ENCODE peak calls at places on chromosome 10, in nine cellular contexts. M is activated CD8-positive, alpha-beta memory T cell treated with anti-CD3 and anti-CD28 coated beads, Interleukin-2, amount 50 U/mL, for 48 hours; I is sigmoid colon; K is H4; Z is left cardiac atrium; L is 8988T; A is posterior cingulate gyrus; V is stromal cell of bone marrow; Y is kidney tubule cell. N is an unnamed sample.

GRCh38 chr10:3446233-3446632 is 273.7 kb upstream of the PITRM1 start:
- DNase-seq in M (no peak), I (no peak), K (no peak), Z (no peak), L (no peak), A (no peak), V (no peak), Y (no peak), N (no peak)

GRCh38 chr10:86674912-86675311 is 6.6 kb downstream of the LDB3 start:
- DNase-seq in M (no peak), I (no peak), K (no peak), Z (no peak), L (no peak), A (peak), V (no peak), Y (no peak), N (no peak)

GRCh38 chr10:80497187-80498038 is 40.3 kb upstream of the SH2D4B start:
- DNase-seq in M (peak), I (peak), K (no peak), Z (peak), L (no peak), A (no peak), V (peak), Y (no peak), N (no peak)

GRCh38 chr10:71233491-71233892 is 21.1 kb downstream of the UNC5B start:
- DNase-seq in M (no peak), I (no peak), K (no peak), Z (peak), L (no peak), A (no peak), V (no peak), Y (no peak), N (no peak)

GRCh38 chr10:61939575-61940301 is 38.2 kb downstream of the ARID5B start:
- DNase-seq in M (no peak), I (no peak), K (peak), Z (no peak), L (no peak), A (no peak), V (peak), Y (peak), N (no peak)

GRCh38 chr10:86950349-86950748 is 7.1 kb downstream of the MMRN2 start:
- DNase-seq in M (no peak), I (peak), K (no peak), Z (no peak), L (no peak), A (no peak), V (no peak), Y (no peak), N (no peak)

GRCh38 chr10:3887404-3887803 is 102.4 kb upstream of the KLF6 start:
- DNase-seq in M (no peak), I (peak), K (no peak), Z (no peak), L (no peak), A (no peak), V (no peak), Y (no peak), N (peak)

GRCh38 chr10:122333037-122333436 is 41.5 kb upstream of the PLEKHA1 start:
- DNase-seq in M (no peak), I (no peak), K (no peak), Z (no peak), L (no peak), A (no peak), V (no peak), Y (peak), N (no peak)

GRCh38 chr10:132921818-132922807 is 20.3 kb downstream of the CFAP46 start:
- DNase-seq in M (no peak), I (no peak), K (no peak), Z (peak), L (no peak), A (peak), V (no peak), Y (no peak), N (no peak)

GRCh38 chr10:4034907-4035581 is 250.0 kb upstream of the KLF6 start:
- DNase-seq in M (no peak), I (no peak), K (no peak), Z (no peak), L (no peak), A (no peak), V (no peak), Y (peak), N (peak)

N was measured in vagina.